ENCODE peak calls at places on chromosomes 16 and 17, in seven cellular contexts. X is aorta, O is uterus, G is Peyer's patch, Y is left ventricle myocardium inferior, M is neural progenitor cell, U is brain microvascular endothelial cell. A is an unnamed sample.

GRCh38 chr16:3785413-3785812 is 68.1 kb upstream of the TRAP1 start:
- DNase-seq in U (no peak), M (no peak), X (no peak), G (no peak), O (no peak), Y (no peak), A (no peak)

GRCh38 chr17:41211845-41212466 is 14.5 kb upstream of the KRTAP9-2 start:
- DNase-seq in Y (no peak), G (no peak), U (no peak), M (no peak), O (no peak), X (no peak), A (no peak)

GRCh38 chr16:63617047-63617989 is 1504.5 kb downstream of the CDH11 start:
- DNase-seq in O (no peak), Y (peak; percentile 23), U (peak; percentile 1), X (peak; percentile 67), M (no peak), G (no peak), A (no peak)

GRCh38 chr16:58128721-58129096 is 472 bp downstream of the CFAP20 start:
- DNase-seq in U (no peak), O (no peak), X (no peak), Y (peak; percentile 15), M (peak; percentile 76), G (no peak), A (peak; percentile 6)

GRCh38 chr17:1769826-1770477 is 8.1 kb downstream of the SERPINF1 start:
- DNase-seq in X (no peak), Y (no peak), M (no peak), O (no peak), G (peak; percentile 48), U (no peak), A (no peak)

GRCh38 chr16:85557083-85557975 is 55.8 kb upstream of the GSE1 start:
- DNase-seq in X (no peak), G (peak; percentile 69), Y (no peak), U (no peak), O (peak; percentile 47), M (peak; percentile 40), A (peak; percentile 32)

GRCh38 chr17:42467889-42468288 is 9.2 kb downstream of the ATP6V0A1 start:
- DNase-seq in U (no peak), X (no peak), O (no peak), M (no peak), G (no peak), Y (no peak), A (no peak)

GRCh38 chr16:48444574-48444973 is 59.4 kb upstream of the SIAH1 start:
- DNase-seq in O (peak; percentile 54), U (peak; percentile 90), M (no peak), X (no peak), G (no peak), Y (no peak), A (no peak)

GRCh38 chr17:50920041-50920410 is 53.9 kb upstream of the TOB1 start:
- DNase-seq in O (no peak), U (no peak), G (no peak), M (no peak), X (no peak), Y (no peak), A (no peak)

GRCh38 chr16:30748634-30749445 is 615 bp downstream of the PHKG2 start:
- DNase-seq in M (peak; percentile 70), U (peak; percentile 43), X (no peak), O (peak; percentile 58), Y (no peak), G (peak; percentile 25), A (no peak)

GRCh38 chr16:75754126-75754525 is 27.8 kb upstream of the CPHXL start:
- DNase-seq in O (no peak), Y (no peak), X (no peak), G (no peak), M (no peak), U (no peak), A (no peak)

GRCh38 chr17:17090642-17091103 is 48.4 kb downstream of the MPRIP start:
- DNase-seq in X (peak; percentile 26), Y (no peak), G (no peak), M (no peak), U (no peak), O (peak; percentile 8), A (no peak)

GRCh38 chr17:57987582-57988300 is at the start of gene VEZF1:
- DNase-seq in O (peak; percentile 80), M (peak; percentile 95), Y (peak; percentile 82), U (peak; percentile 43), X (peak; percentile 94), G (peak; percentile 69), A (peak; percentile 71)

GRCh38 chr17:50310455-50311111 is 35.3 kb upstream of the XYLT2 start:
- DNase-seq in X (no peak), G (no peak), O (no peak), U (no peak), Y (no peak), M (no peak), A (no peak)

GRCh38 chr16:28984619-28985135 is at the start of gene LAT:
- DNase-seq in G (peak; percentile 67), Y (no peak), U (no peak), O (no peak), M (no peak), X (no peak), A (peak; percentile 74)

GRCh38 chr17:1298616-1299015 is 19.2 kb downstream of the TRARG1 start:
- DNase-seq in G (no peak), U (no peak), Y (no peak), O (no peak), X (no peak), M (peak; percentile 73), A (no peak)

GRCh38 chr17:319266-319665 is 33.3 kb downstream of the RPH3AL start:
- DNase-seq in O (no peak), M (no peak), U (no peak), X (peak; percentile 63), G (no peak), Y (no peak), A (no peak)

GRCh38 chr16:12016166-12016947 is 39.8 kb downstream of the SNX29 start:
- DNase-seq in M (no peak), X (no peak), G (no peak), O (no peak), Y (no peak), U (no peak), A (no peak)

GRCh38 chr17:82346342-82347300 is 12.4 kb upstream of the TEX19 start:
- DNase-seq in X (no peak), U (no peak), O (no peak), G (no peak), M (no peak), Y (no peak), A (no peak)

GRCh38 chr17:83079766-83080616 is 582 bp downstream of the METRNL start:
- DNase-seq in O (no peak), X (no peak), G (no peak), U (no peak), M (peak; percentile 66), Y (no peak), A (no peak)

GRCh38 chr17:2102931-2103398 is 48.1 kb downstream of the HIC1 start:
- DNase-seq in G (no peak), X (no peak), U (peak; percentile 74), O (no peak), M (no peak), Y (no peak), A (no peak)

GRCh38 chr17:67107811-67108210 is 63.5 kb downstream of the CACNG1 start:
- DNase-seq in X (no peak), M (no peak), Y (no peak), O (no peak), U (no peak), G (no peak), A (no peak)

GRCh38 chr17:8015957-8016631 is 13.7 kb downstream of the GUCY2D start:
- DNase-seq in Y (no peak), O (no peak), X (no peak), U (no peak), M (peak; percentile 52), G (no peak), A (no peak)

GRCh38 chr16:1045363-1046270 is 26.9 kb upstream of the SSTR5 start:
- DNase-seq in U (no peak), O (no peak), M (no peak), Y (no peak), X (no peak), G (no peak), A (no peak)
- H3K36me3 ChIP-seq in U (no peaks in the 10 kb centered on the region), O (no peaks in the 10 kb centered on the region), M (no peaks in the 10 kb centered on the region), Y (no peaks in the 10 kb centered on the region), X (no peaks in the 10 kb centered on the region), G (no peaks in the 10 kb centered on the region), A (no peaks in the 10 kb centered on the region)

DNA sequence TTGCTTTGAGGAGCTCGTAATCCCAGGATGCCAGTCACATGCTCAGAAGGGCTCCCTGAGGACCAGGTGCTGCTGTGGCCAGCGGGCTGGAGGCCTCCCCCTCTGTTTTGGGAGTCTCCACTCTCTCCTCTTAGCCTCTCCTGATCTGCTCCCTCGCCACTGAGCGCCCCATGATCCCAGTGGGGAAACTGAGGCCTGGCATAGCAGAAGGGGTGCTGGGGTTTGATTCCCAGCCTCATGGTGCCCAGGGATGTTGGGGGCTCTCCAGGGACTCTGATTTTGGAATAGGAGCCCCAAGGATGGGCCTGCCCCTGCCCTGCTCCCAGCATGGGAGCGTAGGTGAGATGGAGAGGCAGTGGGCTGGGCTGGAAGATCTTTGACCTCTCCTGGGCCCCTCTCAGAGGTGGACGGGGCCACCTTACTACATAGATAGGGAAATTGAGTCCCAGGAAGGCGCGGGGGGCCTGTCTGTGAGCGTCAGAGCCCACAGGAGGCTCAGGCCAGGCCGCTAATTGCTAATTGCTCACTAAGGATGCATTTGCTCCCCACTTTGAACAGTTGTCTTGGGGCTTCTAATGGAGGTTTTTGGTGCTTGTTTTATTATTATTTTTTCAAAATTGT is 525 bp upstream of the ADCY7 start:
- DNase-seq in U (no peak), O (no peak), M (no peak), X (peak; percentile 66), G (no peak), Y (no peak), A (no peak)
- H3K4me3 ChIP-seq in U (no peak overlapping the region), O (no peak overlapping the region), M (no peak overlapping the region), X (no peak overlapping the region), G (peak overlapping the region; percentile 48), Y (peak overlapping the region; percentile 59), A (peak overlapping the region; percentile 83)

GRCh38 chr17:28117304-28117703 is 74.8 kb downstream of the NLK start:
- DNase-seq in M (no peak), O (no peak), G (no peak), Y (no peak), U (no peak), X (no peak), A (no peak)
- H3K36me3 ChIP-seq in M (no peaks in the 10 kb centered on the region), O (no peaks in the 10 kb centered on the region), G (no peaks in the 10 kb centered on the region), Y (no peaks in the 10 kb centered on the region), U (no peaks in the 10 kb centered on the region), X (no peaks in the 10 kb centered on the region), A (no peaks in the 10 kb centered on the region)

DNA sequence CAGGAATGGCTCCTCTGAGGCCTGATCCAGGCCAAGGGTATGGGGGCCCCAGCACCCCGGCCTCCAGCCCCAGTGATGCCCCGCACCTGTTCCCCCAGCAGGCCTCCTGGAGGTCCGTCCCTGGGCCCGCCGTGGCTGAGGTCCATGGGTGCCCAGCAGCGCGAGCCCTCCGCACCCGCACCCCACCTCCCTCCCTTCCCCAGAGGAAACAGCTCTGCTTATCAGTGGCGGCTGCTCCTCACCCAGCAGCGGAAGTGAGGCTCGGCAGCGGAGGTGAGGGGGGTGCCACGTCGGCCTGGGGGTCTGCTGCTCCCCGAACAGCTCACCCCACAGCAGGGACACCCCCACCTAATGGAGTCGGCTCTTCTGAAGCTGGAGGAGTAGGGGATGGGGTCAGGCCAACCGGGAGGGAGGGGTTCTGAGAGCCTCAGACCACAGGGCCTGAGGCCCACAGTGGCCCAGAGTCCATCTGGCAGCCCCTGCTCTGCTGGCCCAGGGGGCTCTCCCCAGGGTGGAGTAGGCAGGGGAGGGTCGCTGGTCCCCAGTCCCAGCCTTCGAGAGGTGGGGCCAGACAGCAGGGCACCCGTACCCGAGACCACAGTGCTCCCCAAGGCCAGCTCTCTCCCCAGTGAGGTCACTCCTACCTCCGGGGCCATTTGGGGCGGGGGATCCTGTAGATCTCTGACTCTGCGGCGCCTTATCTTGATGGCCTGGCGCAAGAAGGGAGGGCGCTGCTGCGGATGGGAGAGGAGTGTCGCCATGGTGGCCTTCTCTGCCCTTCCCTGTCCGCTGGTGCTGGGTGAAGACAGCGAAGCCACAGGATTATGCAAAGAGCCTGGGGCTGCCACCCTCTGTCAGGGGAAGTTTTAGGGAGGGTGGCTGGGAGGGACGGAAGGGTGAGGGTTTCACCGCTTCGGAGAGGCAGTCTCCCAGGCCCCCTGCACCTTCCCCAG is at the start of gene UNC13D:
- DNase-seq in X (no peak), Y (no peak), M (no peak), O (no peak), G (peak; percentile 81), U (no peak), A (peak; percentile 55)
- H3K4me3 ChIP-seq in X (no peak within 1 kb of the TSS), Y (peak within 1 kb of the TSS; percentile 39), M (no peak within 1 kb of the TSS), O (no peak within 1 kb of the TSS), G (peak within 1 kb of the TSS; percentile 46), U (no peak within 1 kb of the TSS), A (peak within 1 kb of the TSS; percentile 93)